ENCODE peak calls at places on chromosomes 16 and 17, in four cellular contexts. One of them, this sample, is unnamed.

GRCh38 chr16:22008215-22009142 is 568 bp downstream of the MOSMO start:
- DNase-seq in upper lobe of right lung: peak; percentile 67
- DNase-seq in heart left ventricle: no peak
- DNase-seq in sigmoid colon: peak; percentile 70
- DNase-seq in this sample: no peak

GRCh38 chr17:72572604-72573491 is 452.0 kb downstream of the SOX9 start:
- DNase-seq in sigmoid colon: no peak
- DNase-seq in heart left ventricle: no peak
- DNase-seq in upper lobe of right lung: no peak
- DNase-seq in this sample: peak; percentile 29

GRCh38 chr17:44327715-44328449 is 3.3 kb upstream of the SLC25A39 start:
- DNase-seq in heart left ventricle: no peak
- DNase-seq in sigmoid colon: no peak
- DNase-seq in upper lobe of right lung: no peak
- DNase-seq in this sample: no peak

GRCh38 chr17:74512624-74513084 is 18.6 kb downstream of the CD300LB start:
- DNase-seq in upper lobe of right lung: no peak
- DNase-seq in sigmoid colon: no peak
- DNase-seq in heart left ventricle: no peak
- DNase-seq in this sample: peak; percentile 25

GRCh38 chr17:77246110-77247047 is 105.6 kb downstream of the SEC14L1 start:
- DNase-seq in heart left ventricle: no peak
- DNase-seq in sigmoid colon: no peak
- DNase-seq in upper lobe of right lung: no peak
- DNase-seq in this sample: no peak

GRCh38 chr17:48564200-48565023 is 13.7 kb downstream of the HOXB4 start:
- DNase-seq in upper lobe of right lung: no peak
- DNase-seq in sigmoid colon: peak; percentile 84
- DNase-seq in heart left ventricle: no peak
- DNase-seq in this sample: no peak

GRCh38 chr17:60743812-60744211 is 66.2 kb downstream of the BCAS3 start:
- DNase-seq in upper lobe of right lung: no peak
- DNase-seq in sigmoid colon: no peak
- DNase-seq in heart left ventricle: no peak
- DNase-seq in this sample: peak; percentile 84

GRCh38 chr16:24977673-24978065 is 37.5 kb downstream of the ARHGAP17 start:
- DNase-seq in sigmoid colon: no peak
- DNase-seq in upper lobe of right lung: no peak
- DNase-seq in heart left ventricle: no peak
- DNase-seq in this sample: peak; percentile 84

GRCh38 chr16:1311738-1312458 is 2.5 kb downstream of the UBE2I start:
- DNase-seq in heart left ventricle: peak; percentile 75
- DNase-seq in sigmoid colon: no peak
- DNase-seq in upper lobe of right lung: no peak
- DNase-seq in this sample: peak; percentile 23

GRCh38 chr17:68248199-68248825 is 469 bp downstream of the AMZ2 start:
- DNase-seq in heart left ventricle: no peak
- DNase-seq in upper lobe of right lung: no peak
- DNase-seq in sigmoid colon: peak; percentile 88
- DNase-seq in this sample: peak; percentile 80

GRCh38 chr16:48029768-48030167 is 126.0 kb downstream of the ABCC12 start:
- DNase-seq in upper lobe of right lung: no peak
- DNase-seq in sigmoid colon: no peak
- DNase-seq in heart left ventricle: no peak
- DNase-seq in this sample: no peak

GRCh38 chr17:41167561-41167960 is 460 bp downstream of the KRTAP4-3 start:
- DNase-seq in upper lobe of right lung: no peak
- DNase-seq in sigmoid colon: no peak
- DNase-seq in heart left ventricle: no peak
- DNase-seq in this sample: no peak

GRCh38 chr17:75950850-75951554 is 10.2 kb upstream of the FBF1 start:
- DNase-seq in heart left ventricle: no peak
- DNase-seq in sigmoid colon: no peak
- DNase-seq in upper lobe of right lung: no peak
- DNase-seq in this sample: peak; percentile 31

GRCh38 chr16:86791287-86792074 is 213.1 kb downstream of the FOXL1 start:
- DNase-seq in heart left ventricle: no peak
- DNase-seq in sigmoid colon: peak; percentile 8
- DNase-seq in upper lobe of right lung: no peak
- DNase-seq in this sample: no peak

GRCh38 chr17:38825762-38826247 is 684 bp upstream of the CWC25 start:
- DNase-seq in heart left ventricle: no peak
- DNase-seq in upper lobe of right lung: no peak
- DNase-seq in sigmoid colon: no peak
- DNase-seq in this sample: no peak
- H3K4me3 ChIP-seq in heart left ventricle: peak overlapping the region; percentile 68
- H3K4me3 ChIP-seq in upper lobe of right lung: peak overlapping the region; percentile 84
- H3K4me3 ChIP-seq in sigmoid colon: peak overlapping the region; percentile 86
- H3K4me3 ChIP-seq in this sample: peak overlapping the region; percentile 99

DNA sequence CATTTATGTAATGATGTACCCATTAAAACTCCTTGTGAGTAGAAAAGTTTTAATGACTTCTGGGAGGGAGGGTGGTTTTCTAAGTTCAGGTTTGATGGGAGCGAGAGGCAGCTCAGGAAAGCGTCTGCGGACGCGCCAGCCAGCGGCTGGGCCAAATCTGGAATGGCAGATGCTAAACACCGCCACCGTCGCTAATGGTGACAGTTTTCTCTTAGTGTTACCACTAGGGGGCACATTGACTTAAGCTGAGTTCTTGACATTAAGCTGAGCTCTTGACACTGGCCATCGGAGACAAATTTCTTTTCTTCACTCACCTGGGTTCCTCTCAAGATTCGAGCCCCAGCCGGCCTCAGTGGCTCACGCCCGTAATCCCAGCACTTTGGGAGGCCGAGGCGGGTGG is 6.7 kb downstream of the TRPV1 start:
- DNase-seq in heart left ventricle: no peak
- DNase-seq in sigmoid colon: no peak
- DNase-seq in upper lobe of right lung: no peak
- DNase-seq in this sample: peak; percentile 12
- TF ChIP-seq CTCF in heart left ventricle: peak; percentile 50
- TF ChIP-seq CTCF in sigmoid colon: peak; percentile 13
- TF ChIP-seq CTCF in upper lobe of right lung: peak; percentile 41
- TF ChIP-seq CTCF in this sample: peak; percentile 36

DNA sequence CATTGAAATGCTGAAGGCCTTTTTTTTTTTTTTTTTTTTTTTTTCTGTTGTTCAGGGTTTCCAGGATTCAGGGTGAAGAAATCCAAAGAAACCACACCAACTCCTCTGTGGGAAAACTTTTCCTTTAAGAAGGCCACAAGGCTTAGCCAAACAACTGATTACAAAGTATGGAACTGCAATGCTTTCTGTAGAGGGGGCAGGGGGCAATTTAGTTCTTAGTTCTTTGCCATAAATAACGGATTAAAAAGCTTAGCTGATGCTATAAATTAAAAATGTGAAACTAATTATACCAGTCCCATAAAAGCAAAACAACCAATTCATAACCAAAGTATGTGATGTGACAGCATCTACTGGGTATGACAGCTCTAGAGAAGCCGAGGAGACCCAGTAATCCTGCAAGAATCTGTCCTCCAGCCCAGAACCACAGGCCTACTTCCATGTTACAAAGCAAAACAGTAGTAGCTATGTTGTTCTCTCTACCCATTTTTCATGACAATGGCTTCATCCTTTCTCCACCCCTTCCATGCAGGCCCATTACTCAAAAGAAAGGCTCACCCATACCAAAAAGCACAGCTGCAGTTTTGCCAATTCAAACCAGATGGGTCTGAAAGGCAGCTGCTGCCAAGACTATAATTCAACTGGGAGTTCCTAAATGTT is 167.0 kb upstream of the ZFHX3 start:
- DNase-seq in upper lobe of right lung: no peak
- DNase-seq in sigmoid colon: no peak
- DNase-seq in heart left ventricle: no peak
- DNase-seq in this sample: peak; percentile 100
- H3K4me3 ChIP-seq in upper lobe of right lung: no peak overlapping the region
- H3K4me3 ChIP-seq in sigmoid colon: no peak overlapping the region
- H3K4me3 ChIP-seq in heart left ventricle: no peak overlapping the region
- H3K4me3 ChIP-seq in this sample: no peak overlapping the region

DNA sequence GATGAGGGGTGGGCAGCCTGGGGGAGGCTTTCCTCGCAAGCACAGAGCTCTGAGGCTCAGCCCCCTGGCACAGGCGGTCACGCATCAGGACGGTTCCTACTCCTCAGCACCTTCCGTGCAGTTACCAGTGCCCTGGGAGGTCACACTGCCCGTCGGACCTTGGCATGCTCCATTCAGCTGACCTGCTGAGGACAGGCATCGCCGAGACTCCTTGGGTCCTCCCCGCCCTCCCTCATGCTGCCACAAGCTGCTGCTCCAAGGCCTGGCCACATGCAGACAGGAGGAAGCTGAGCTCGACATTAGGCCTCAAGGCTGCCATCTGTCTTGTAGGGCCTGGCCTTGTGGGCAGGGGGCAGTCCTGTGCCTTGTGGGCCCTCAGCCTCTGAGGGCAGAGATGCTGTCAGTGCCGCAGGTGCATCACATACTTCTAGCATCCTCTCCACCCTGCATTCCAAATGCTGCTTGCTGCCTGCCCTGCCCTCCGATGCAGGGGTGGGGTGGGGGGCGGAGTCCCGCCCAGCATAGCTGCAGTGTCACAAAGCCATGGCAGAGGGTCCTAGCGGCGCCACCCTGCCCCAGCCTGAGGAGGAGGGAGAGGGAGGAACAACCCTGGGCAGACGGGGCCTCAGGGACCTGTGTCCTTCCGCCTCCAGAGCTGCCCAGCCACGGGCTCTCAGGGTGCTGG is 9.3 kb downstream of the C16orf90 start:
- DNase-seq in upper lobe of right lung: no peak
- DNase-seq in sigmoid colon: no peak
- DNase-seq in heart left ventricle: no peak
- DNase-seq in this sample: no peak
- TF ChIP-seq CTCF in upper lobe of right lung: no peak
- TF ChIP-seq CTCF in sigmoid colon: no peak
- TF ChIP-seq CTCF in heart left ventricle: no peak
- TF ChIP-seq CTCF in this sample: no peak

GRCh38 chr16:54070944-54071343 is 215.6 kb downstream of the IRX3 start:
- DNase-seq in sigmoid colon: no peak
- DNase-seq in upper lobe of right lung: no peak
- DNase-seq in heart left ventricle: no peak
- DNase-seq in this sample: no peak

GRCh38 chr16:54068212-54068611 is 218.4 kb downstream of the IRX3 start:
- DNase-seq in sigmoid colon: no peak
- DNase-seq in upper lobe of right lung: no peak
- DNase-seq in heart left ventricle: no peak
- DNase-seq in this sample: no peak

GRCh38 chr16:54069601-54070239 is 216.9 kb downstream of the IRX3 start:
- DNase-seq in heart left ventricle: no peak
- DNase-seq in upper lobe of right lung: no peak
- DNase-seq in sigmoid colon: no peak
- DNase-seq in this sample: no peak

GRCh38 chr16:54066451-54067056 is 220.0 kb downstream of the IRX3 start:
- DNase-seq in sigmoid colon: no peak
- DNase-seq in heart left ventricle: peak; percentile 45
- DNase-seq in upper lobe of right lung: no peak
- DNase-seq in this sample: no peak

DNA sequence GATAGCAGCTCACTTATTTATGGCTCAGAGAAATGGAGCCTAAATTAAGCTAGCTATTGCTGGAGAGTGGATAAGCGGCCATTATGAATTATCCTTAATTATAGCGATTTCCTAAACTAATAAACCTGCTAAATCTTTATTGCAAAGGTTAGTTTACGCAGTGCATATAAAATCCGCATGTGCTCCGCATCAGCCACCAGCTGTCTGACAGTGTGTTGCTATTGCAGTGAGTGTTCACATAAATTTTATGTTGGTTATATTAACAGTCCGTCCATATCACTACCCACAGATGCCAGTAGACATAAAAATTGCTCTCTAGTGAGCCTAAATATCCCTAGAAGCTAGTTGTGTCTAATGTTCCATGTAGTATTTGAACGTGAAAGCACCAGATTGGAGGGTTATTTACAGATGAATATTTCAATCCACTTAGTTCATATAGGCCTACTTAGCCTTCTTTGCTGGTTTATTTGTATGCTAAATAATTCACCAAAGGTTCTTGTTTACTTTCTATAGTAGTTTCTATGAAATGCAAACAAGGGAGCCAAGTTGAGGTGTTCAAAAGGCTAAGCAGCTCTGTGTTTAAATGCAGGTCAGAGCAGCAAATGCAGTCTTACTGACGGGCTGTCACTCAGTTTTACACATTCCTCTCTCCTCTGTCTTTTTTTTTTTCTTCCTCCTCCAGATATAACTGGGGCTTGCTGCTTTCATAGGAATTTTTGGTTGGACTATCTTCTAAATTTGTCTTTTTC is 219.1 kb downstream of the IRX3 start:
- DNase-seq in heart left ventricle: no peak
- DNase-seq in sigmoid colon: no peak
- DNase-seq in upper lobe of right lung: no peak
- DNase-seq in this sample: no peak
- H3K4me3 ChIP-seq in heart left ventricle: no peak overlapping the region
- H3K4me3 ChIP-seq in sigmoid colon: no peak overlapping the region
- H3K4me3 ChIP-seq in upper lobe of right lung: no peak overlapping the region
- H3K4me3 ChIP-seq in this sample: no peak overlapping the region

DNA sequence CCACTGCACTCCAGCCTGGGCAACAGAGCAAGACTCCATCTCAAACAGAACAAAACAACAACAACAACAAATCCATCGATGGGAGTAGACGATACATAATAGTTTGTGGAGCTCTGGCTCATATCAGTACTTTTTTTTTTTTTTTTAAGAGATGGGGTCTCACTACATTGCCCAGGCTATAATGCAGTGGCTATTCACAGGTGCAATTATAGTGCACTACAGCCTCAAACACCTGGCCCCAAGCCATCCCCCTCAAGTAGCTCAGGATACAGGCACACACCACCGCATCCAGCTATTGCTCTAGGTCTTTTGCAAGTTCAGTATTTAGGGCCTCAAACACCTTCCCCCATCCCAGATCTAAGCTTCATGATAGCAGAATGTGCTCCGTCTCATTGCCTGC is 110.6 kb downstream of the KATNIP start:
- DNase-seq in heart left ventricle: no peak
- DNase-seq in sigmoid colon: no peak
- DNase-seq in upper lobe of right lung: no peak
- DNase-seq in this sample: no peak
- TF ChIP-seq CTCF in heart left ventricle: no peak
- TF ChIP-seq CTCF in sigmoid colon: no peak
- TF ChIP-seq CTCF in upper lobe of right lung: no peak
- TF ChIP-seq CTCF in this sample: no peak

GRCh38 chr16:66270333-66270927 is 96.1 kb upstream of the CDH5 start:
- DNase-seq in sigmoid colon: peak; percentile 78
- DNase-seq in upper lobe of right lung: peak; percentile 87
- DNase-seq in heart left ventricle: peak; percentile 72
- DNase-seq in this sample: peak; percentile 60
- H3K4me3 ChIP-seq in sigmoid colon: peak overlapping the region; percentile 47
- H3K4me3 ChIP-seq in upper lobe of right lung: peak overlapping the region; percentile 32
- H3K4me3 ChIP-seq in heart left ventricle: no peak overlapping the region
- H3K4me3 ChIP-seq in this sample: no peak overlapping the region